ENCODE peak calls at places on chromosomes 12 and 14, in four cellular contexts. F, N, B and I are unnamed samples.
A peak's percentile ranks its signal among the peaks of the same experiment; 100 is the strongest.

GRCh38 chr12:122029620-122030426 is 8.1 kb downstream of the BCL7A start:
- DNase-seq in B (no peak), F (no peak), N (no peak), I (peak; percentile 62)

GRCh38 chr12:4293299-4293941 is 19.9 kb downstream of the CCND2 start:
- DNase-seq in N (no peak), F (no peak), B (no peak), I (no peak)

GRCh38 chr14:93059917-93060545 is 55.7 kb downstream of the ITPK1 start:
- DNase-seq in F (no peak), N (no peak), B (no peak), I (peak; percentile 11)

GRCh38 chr12:6135071-6135470 is 10.6 kb upstream of the VWF start:
- DNase-seq in B (no peak), F (peak; percentile 73), N (no peak), I (no peak)

GRCh38 chr12:50933459-50934124 is 18.8 kb upstream of the HIGD1C start:
- DNase-seq in F (peak; percentile 52), N (no peak), B (no peak), I (no peak)

GRCh38 chr12:55899035-55899434 is 28.7 kb downstream of the PYM1 start:
- DNase-seq in N (no peak), B (no peak), F (peak; percentile 83), I (no peak)

GRCh38 chr12:105493091-105493615 is 162.7 kb downstream of the C12orf75 start:
- DNase-seq in F (peak; percentile 38), B (no peak), N (no peak), I (no peak)

GRCh38 chr14:91046488-91047072 is 13.9 kb downstream of the RPS6KA5 start:
- DNase-seq in N (no peak), B (no peak), F (no peak), I (no peak)

GRCh38 chr14:76891436-76891835 is 65.2 kb downstream of the LRRC74A start:
- DNase-seq in B (no peak), F (no peak), N (no peak), I (no peak)

GRCh38 chr12:58306266-58306995 is 365.1 kb downstream of the ATP23 start:
- DNase-seq in B (no peak), F (peak; percentile 38), N (no peak), I (no peak)

GRCh38 chr14:63896278-63896720 is 43.5 kb downstream of the SYNE2 start:
- DNase-seq in N (peak; percentile 70), F (peak; percentile 91), B (no peak), I (peak; percentile 69)

GRCh38 chr12:92178340-92178739 is 32.7 kb upstream of the BTG1 start:
- DNase-seq in N (no peak), F (no peak), B (no peak), I (no peak)

GRCh38 chr12:15700595-15700994 is 88.6 kb downstream of the EPS8 start:
- DNase-seq in F (peak; percentile 97), N (no peak), B (no peak), I (peak; percentile 93)

GRCh38 chr14:72864712-72865365 is 29.1 kb downstream of the DPF3 start:
- DNase-seq in B (no peak), N (no peak), F (peak; percentile 22), I (no peak)

GRCh38 chr14:53778263-53778662 is 178.4 kb downstream of the BMP4 start:
- DNase-seq in F (no peak), B (no peak), N (no peak), I (no peak)

GRCh38 chr12:92571844-92572543 is 130.8 kb upstream of the PLEKHG7 start:
- DNase-seq in B (no peak), N (no peak), F (no peak), I (no peak)

GRCh38 chr12:8698830-8699330 is 1.1 kb downstream of the RIMKLB start:
- DNase-seq in F (peak; percentile 43), N (no peak), B (no peak), I (peak; percentile 65)

GRCh38 chr14:103517172-103517566 is 5.5 kb downstream of the CKB start:
- DNase-seq in F (no peak), B (no peak), N (no peak), I (no peak)

GRCh38 chr12:662541-663292 is 528 bp downstream of the NINJ2 start:
- DNase-seq in F (peak; percentile 27), B (no peak), N (no peak), I (no peak)

GRCh38 chr14:75822522-75823288 is 159.1 kb downstream of the TGFB3 start:
- DNase-seq in N (no peak), B (no peak), F (peak; percentile 90), I (peak; percentile 71)

GRCh38 chr14:99248761-99249171 is 23.2 kb downstream of the BCL11B start:
- DNase-seq in F (no peak), B (peak; percentile 67), N (no peak), I (no peak)

GRCh38 chr12:63846249-63846967 is 1.9 kb downstream of the SRGAP1 start:
- DNase-seq in N (no peak), B (no peak), F (no peak), I (no peak)

GRCh38 chr14:60313093-60313492 is 64.1 kb downstream of the PPM1A start:
- DNase-seq in N (no peak), B (no peak), F (no peak), I (no peak)

GRCh38 chr12:46150735-46151134 is 118.1 kb downstream of the SLC38A1 start:
- DNase-seq in F (no peak), N (no peak), B (no peak), I (no peak)

GRCh38 chr12:101929365-101930041 is 52.1 kb downstream of the DRAM1 start:
- DNase-seq in F (no peak), B (no peak), N (no peak), I (no peak)

GRCh38 chr14:22887990-22888378 is 5.0 kb downstream of the REM2 start:
- DNase-seq in N (no peak), B (peak; percentile 47), F (no peak), I (no peak)

GRCh38 chr14:85248881-85249635 is 280.9 kb upstream of the FLRT2 start:
- DNase-seq in B (no peak), F (peak; percentile 76), N (peak; percentile 33), I (peak; percentile 37)

GRCh38 chr14:96962337-96962736 is 165.2 kb downstream of the VRK1 start:
- DNase-seq in F (no peak), B (no peak), N (no peak), I (no peak)

GRCh38 chr12:98754095-98754494 is 109.0 kb downstream of the APAF1 start:
- DNase-seq in F (peak; percentile 50), N (no peak), B (no peak), I (peak; percentile 57)

GRCh38 chr12:113105606-113106271 is 29.8 kb downstream of the RASAL1 start:
- DNase-seq in F (no peak), B (no peak), N (no peak), I (no peak)

GRCh38 chr12:50922820-50923219 is 29.5 kb upstream of the HIGD1C start:
- DNase-seq in F (peak; percentile 54), B (no peak), N (no peak), I (no peak)

GRCh38 chr12:96401061-96401871 is 1.0 kb upstream of the CDK17 start:
- DNase-seq in B (peak; percentile 57), N (no peak), F (peak; percentile 89), I (peak; percentile 84)

GRCh38 chr14:59123526-59123925 is 64.9 kb upstream of the DAAM1 start:
- DNase-seq in B (no peak), F (peak; percentile 50), N (peak; percentile 47), I (no peak)

GRCh38 chr12:4910502-4911315 is 1.0 kb downstream of the KCNA1 start:
- DNase-seq in B (no peak), N (no peak), F (no peak), I (no peak)

GRCh38 chr12:129325566-129325965 is 472.3 kb downstream of the GLT1D1 start:
- DNase-seq in B (no peak), F (no peak), N (no peak), I (peak; percentile 23)

GRCh38 chr14:95564060-95564459 is 29.2 kb downstream of the GLRX5 start:
- DNase-seq in F (peak; percentile 10), B (no peak), N (no peak), I (no peak)

GRCh38 chr12:49867580-49868341 is 24.9 kb upstream of the BCDIN3D start:
- DNase-seq in N (no peak), F (no peak), B (no peak), I (peak; percentile 26)

GRCh38 chr12:94575645-94576393 is 74.5 kb downstream of the TMCC3 start:
- DNase-seq in N (no peak), F (no peak), B (no peak), I (no peak)